ENCODE peak calls at places on chromosome 18, in six cellular contexts. C is brain microvascular endothelial cell, P is colonic mucosa, Q is Peyer's patch, D is neural progenitor cell, X is cardiac muscle cell. R is an unnamed sample. For H3K36me3, the result is how much of the 10 kb centered on the place peaks cover.

GRCh38 chr18:46401486-46402115 is 255.4 kb downstream of the LOXHD1 start:
- DNase-seq in C (no peak), P (no peak), Q (no peak), D (no peak), X (no peak), R (no peak)

GRCh38 chr18:30623401-30624065 is 419.0 kb downstream of the DSC3 start:
- DNase-seq in C (no peak), P (no peak), Q (no peak), D (no peak), X (no peak), R (no peak)

GRCh38 chr18:71995895-71996443 is 548.2 kb downstream of the CBLN2 start:
- DNase-seq in C (no peak), P (no peak), Q (no peak), D (no peak), X (no peak), R (no peak)

GRCh38 chr18:49572935-49573334 is 11.1 kb downstream of the LIPG start:
- DNase-seq in C (no peak), P (no peak), Q (no peak), D (peak), X (no peak), R (no peak)

GRCh38 chr18:12031181-12031580 is 49.9 kb downstream of the IMPA2 start:
- DNase-seq in C (no peak), P (no peak), Q (no peak), D (no peak), X (no peak), R (no peak)

GRCh38 chr18:5463390-5463789 is 80.4 kb downstream of the EPB41L3 start:
- DNase-seq in C (peak), P (peak), Q (peak), D (no peak), X (no peak), R (no peak)

GRCh38 chr18:49094136-49094535 is 143.4 kb upstream of the SMAD7 start:
- DNase-seq in C (peak), P (no peak), Q (no peak), D (no peak), X (no peak), R (no peak)

GRCh38 chr18:21799706-21800105 is 59.1 kb downstream of the MIB1 start:
- DNase-seq in C (no peak), P (no peak), Q (no peak), D (no peak), X (no peak), R (no peak)

GRCh38 chr18:47863041-47863440 is 67.4 kb downstream of the SMAD2 start:
- DNase-seq in C (no peak), P (no peak), Q (no peak), D (no peak), X (no peak), R (no peak)

GRCh38 chr18:47206945-47207637 is 30.9 kb upstream of the IER3IP1 start:
- DNase-seq in C (no peak), P (no peak), Q (no peak), D (peak), X (no peak), R (no peak)

GRCh38 chr18:49898421-49898820 is 85.1 kb upstream of the ACAA2 start:
- DNase-seq in C (peak), P (peak), Q (no peak), D (peak), X (peak), R (peak)

GRCh38 chr18:13003466-13003896 is 12.3 kb downstream of the CEP192 start:
- DNase-seq in C (peak), P (peak), Q (no peak), D (peak), X (peak), R (peak)

GRCh38 chr18:43563780-43564179 is 286.5 kb upstream of the SYT4 start:
- DNase-seq in C (peak), P (no peak), Q (no peak), D (peak), X (peak), R (peak)

GRCh38 chr18:70384181-70384790 is 95.4 kb downstream of the SOCS6 start:
- DNase-seq in C (peak), P (peak), Q (no peak), D (no peak), X (no peak), R (no peak)

GRCh38 chr18:9108911-9109310 is 6.4 kb downstream of the NDUFV2 start:
- DNase-seq in C (no peak), P (no peak), Q (no peak), D (no peak), X (no peak), R (no peak)

GRCh38 chr18:67845035-67845434 is 328.5 kb upstream of the DSEL start:
- DNase-seq in C (peak), P (no peak), Q (no peak), D (no peak), X (no peak), R (no peak)

GRCh38 chr18:11081009-11081532 is 68.3 kb downstream of the PIEZO2 start:
- DNase-seq in C (no peak), P (no peak), Q (no peak), D (no peak), X (no peak), R (no peak)

GRCh38 chr18:48599391-48599790 is 60.6 kb downstream of the CTIF start:
- DNase-seq in C (no peak), P (no peak), Q (no peak), D (no peak), X (no peak), R (no peak)

GRCh38 chr18:65751145-65752085 is 603 bp downstream of the CDH7 start:
- DNase-seq in C (no peak), P (no peak), Q (no peak), D (peak), X (peak), R (no peak)

GRCh38 chr18:58230438-58231179 is 186.6 kb downstream of the NEDD4L start:
- DNase-seq in C (peak), P (peak), Q (no peak), D (no peak), X (no peak), R (no peak)

GRCh38 chr18:75128911-75129716 is 79.8 kb downstream of the PTGR3 start:
- DNase-seq in C (no peak), P (peak), Q (no peak), D (no peak), X (no peak), R (no peak)

GRCh38 chr18:77461062-77461693 is 211.5 kb downstream of the GALR1 start:
- DNase-seq in C (no peak), P (no peak), Q (no peak), D (no peak), X (no peak), R (no peak)

GRCh38 chr18:75201936-75202335 is 7.0 kb downstream of the PTGR3 start:
- DNase-seq in C (no peak), P (no peak), Q (no peak), D (no peak), X (no peak), R (no peak)

GRCh38 chr18:59085797-59086196 is 53.9 kb upstream of the SEC11C start:
- DNase-seq in C (peak), P (no peak), Q (no peak), D (no peak), X (no peak), R (no peak)

GRCh38 chr18:46220116-46220515 is 115.9 kb downstream of the HAUS1 start:
- DNase-seq in C (peak), P (no peak), Q (no peak), D (no peak), X (no peak), R (no peak)

GRCh38 chr18:65721634-65722033 is 29.2 kb upstream of the CDH7 start:
- DNase-seq in C (no peak), P (no peak), Q (no peak), D (no peak), X (no peak), R (no peak)

GRCh38 chr18:75161629-75162028 is 47.3 kb downstream of the PTGR3 start:
- DNase-seq in C (no peak), P (peak), Q (peak), D (no peak), X (no peak), R (no peak)

GRCh38 chr18:26654173-26655009 is 106.0 kb upstream of the KCTD1 start:
- DNase-seq in C (no peak), P (no peak), Q (no peak), D (no peak), X (no peak), R (no peak)

GRCh38 chr18:25190468-25190867 is 161.5 kb downstream of the ZNF521 start:
- DNase-seq in C (no peak), P (no peak), Q (no peak), D (no peak), X (no peak), R (no peak)

GRCh38 chr18:6044319-6044718 is 149.0 kb upstream of the TMEM200C start:
- DNase-seq in C (no peak), P (no peak), Q (no peak), D (no peak), X (no peak), R (no peak)

GRCh38 chr18:57915241-57915640 is 112.1 kb upstream of the ATP8B1 start:
- DNase-seq in C (no peak), P (no peak), Q (no peak), D (no peak), X (no peak), R (no peak)

GRCh38 chr18:9950289-9951016 is 36.6 kb downstream of the VAPA start:
- DNase-seq in C (no peak), P (no peak), Q (no peak), D (no peak), X (no peak), R (no peak)

GRCh38 chr18:24972577-24972976 is 379.4 kb downstream of the ZNF521 start:
- DNase-seq in C (no peak), P (no peak), Q (no peak), D (no peak), X (no peak), R (no peak)

GRCh38 chr18:24913507-24914147 is 438.3 kb downstream of the ZNF521 start:
- DNase-seq in C (no peak), P (no peak), Q (no peak), D (no peak), X (no peak), R (no peak)

GRCh38 chr18:22238681-22239080 is 69.3 kb downstream of the GATA6 start:
- DNase-seq in C (no peak), P (no peak), Q (no peak), D (no peak), X (no peak), R (no peak)

GRCh38 chr18:23883277-23883790 is 131.2 kb upstream of the TTC39C start:
- DNase-seq in C (no peak), P (no peak), Q (no peak), D (no peak), X (no peak), R (no peak)

GRCh38 chr18:79718126-79718525 is 38.5 kb downstream of the CTDP1 start:
- DNase-seq in C (no peak), P (no peak), Q (no peak), D (no peak), X (no peak), R (no peak)
- H3K36me3 ChIP-seq in C (under half), P (under half), Q (under half), D (under half), X (under half), R (under half)

GRCh38 chr18:74069178-74070050 is 78.2 kb downstream of the FBXO15 start:
- DNase-seq in C (no peak), P (no peak), Q (no peak), D (no peak), X (no peak), R (no peak)
- H3K27ac ChIP-seq in C (no peak), P (no peak), Q (no peak), D (no peak), X (no peak), R (no peak)

DNA sequence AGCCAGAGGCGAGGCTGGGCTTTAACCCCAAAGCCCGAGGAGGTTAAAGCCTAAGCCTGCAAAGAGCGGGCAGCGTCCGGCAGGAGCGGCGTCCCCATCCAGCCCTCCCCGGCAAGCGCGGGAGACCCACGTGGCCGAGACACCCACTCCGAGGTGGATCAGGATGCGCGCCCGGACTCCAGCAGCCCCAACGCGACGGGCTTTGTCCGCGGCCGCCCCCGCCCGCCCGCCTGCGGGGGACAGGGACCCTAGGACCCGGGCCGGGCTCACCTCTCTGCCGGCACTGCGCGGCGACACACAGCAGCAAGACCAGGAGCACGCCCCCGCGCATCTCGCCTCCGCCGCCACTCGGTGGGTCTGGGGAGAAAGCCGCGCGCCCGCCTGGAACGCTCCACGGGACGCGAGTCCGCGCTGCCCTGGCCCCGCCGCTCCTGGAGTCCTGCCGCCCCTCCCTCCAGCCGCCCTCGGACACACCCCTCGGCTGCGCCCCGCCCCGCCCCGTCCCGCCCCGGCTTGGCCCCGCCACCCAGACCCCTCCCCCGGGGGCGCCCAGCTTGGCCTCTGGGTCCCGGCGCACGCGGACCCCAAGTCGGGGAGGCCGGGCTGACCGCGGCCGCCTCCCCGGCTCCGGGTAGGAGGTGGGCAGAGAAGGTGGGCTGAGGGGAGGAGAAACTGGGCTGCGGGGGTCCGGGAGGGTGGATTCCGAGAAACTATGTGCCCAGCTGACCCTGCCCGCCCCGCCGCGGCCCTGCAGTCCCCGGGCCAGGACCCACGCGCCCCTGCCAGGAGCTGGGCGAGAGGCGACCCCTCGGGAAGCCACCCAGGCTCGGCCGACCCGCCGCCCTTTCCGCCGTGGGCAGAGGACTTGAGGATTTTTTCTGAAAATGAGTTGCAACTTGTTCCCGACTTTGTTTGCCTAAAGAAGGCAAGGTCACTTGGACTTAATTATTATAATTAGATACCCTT is at the start of gene LAMA1:
- DNase-seq in C (no peak), P (no peak), Q (no peak), D (peak), X (peak), R (peak)
- H3K4me3 ChIP-seq in C (peak), P (peak), Q (peak), D (peak), X (peak), R (peak)

DNA sequence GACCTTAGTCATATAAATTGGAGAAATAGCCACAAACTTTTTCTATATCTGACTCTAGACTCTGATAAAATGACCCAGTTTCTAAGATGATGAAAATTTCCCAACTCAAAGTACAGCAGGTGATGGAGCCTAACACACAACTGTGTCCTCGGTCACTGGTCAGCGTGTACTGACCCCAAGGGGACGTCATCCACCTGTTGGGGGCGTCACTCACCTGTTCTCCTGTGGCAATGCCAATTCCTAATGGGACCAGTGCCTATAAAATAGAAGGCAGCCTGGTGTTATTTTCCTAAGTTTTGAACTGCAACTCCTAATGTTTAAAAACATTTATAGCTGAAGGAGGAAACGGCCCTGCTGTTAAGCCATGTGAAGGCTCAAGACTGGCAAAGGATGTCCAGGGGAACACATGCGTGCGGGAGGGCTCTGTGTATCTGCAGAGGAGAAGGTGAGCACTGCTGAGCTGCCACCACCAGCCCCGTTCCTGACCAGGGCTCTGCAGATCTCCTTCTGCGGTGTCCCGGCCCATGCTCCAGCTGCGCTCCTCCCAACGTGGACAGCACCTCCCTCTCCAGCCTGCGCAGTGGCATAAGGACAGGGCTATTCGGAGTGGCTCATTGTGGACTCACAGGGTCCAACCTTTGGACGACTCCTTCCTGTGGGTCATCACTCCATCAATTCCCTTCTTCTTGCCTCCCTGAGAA is 21.2 kb downstream of the TYMS start:
- DNase-seq in C (no peak), P (no peak), Q (no peak), D (no peak), X (no peak), R (no peak)
- H3K36me3 ChIP-seq in C (under half), P (under half), Q (under half), D (under half), X (under half), R (under half)

DNA sequence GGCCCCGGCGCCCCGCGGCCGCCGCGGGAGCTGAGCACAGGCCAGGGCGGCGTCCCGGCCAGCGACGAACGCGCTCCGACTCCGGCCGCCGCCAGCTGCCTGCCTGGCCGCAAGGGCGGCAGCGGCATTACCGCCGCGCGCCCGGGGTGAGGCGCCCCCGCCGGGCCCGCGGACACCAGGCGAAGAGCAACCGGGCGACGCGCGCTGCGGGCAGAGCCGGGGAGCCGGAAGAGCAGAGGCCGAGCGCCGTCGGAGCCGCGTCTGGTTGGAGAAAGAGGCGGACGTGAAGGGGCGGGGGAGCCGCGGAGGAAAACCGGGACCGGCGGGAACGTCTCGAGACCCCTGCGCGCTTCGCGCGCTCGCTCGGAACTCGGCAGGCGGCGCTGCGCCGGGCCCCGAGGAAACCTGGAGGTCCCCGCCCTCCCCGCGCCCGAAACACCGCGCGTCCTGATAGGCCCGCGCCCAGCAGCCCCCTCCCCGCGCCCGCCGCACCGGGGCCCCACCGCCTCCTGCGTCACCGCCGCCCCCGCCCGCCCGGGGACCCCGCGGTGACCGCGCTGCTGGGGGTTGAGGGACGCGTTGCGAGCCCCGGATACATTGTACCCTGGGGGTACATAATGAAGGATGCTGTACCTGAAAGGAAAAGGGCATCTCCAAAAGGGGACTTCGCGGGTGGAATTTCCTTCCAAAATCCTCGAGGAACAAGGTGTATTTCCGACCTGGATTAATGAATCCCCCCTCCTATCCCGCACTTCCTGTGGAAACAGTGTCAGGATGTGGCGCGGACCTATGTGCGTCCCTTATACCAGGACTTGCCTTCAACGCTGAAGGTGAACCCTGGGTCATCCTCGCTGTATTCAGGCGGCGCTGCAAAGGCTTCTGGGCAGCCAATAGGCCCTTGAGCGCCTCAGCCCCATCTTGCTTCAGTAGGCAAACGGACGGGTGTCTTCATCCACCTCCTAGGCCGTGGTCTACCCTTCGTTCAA is 1.0 kb upstream of the B4GALT6 start:
- DNase-seq in C (peak), P (peak), Q (peak), D (peak), X (peak), R (peak)
- H3K27ac ChIP-seq in C (peak), P (peak), Q (peak), D (peak), X (peak), R (no peak)

GRCh38 chr18:34033968-34034367 is 190.7 kb downstream of the NOL4 start:
- DNase-seq in C (no peak), P (no peak), Q (no peak), D (no peak), X (no peak), R (no peak)

GRCh38 chr18:34042423-34043146 is 182.1 kb downstream of the NOL4 start:
- DNase-seq in C (no peak), P (no peak), Q (no peak), D (no peak), X (no peak), R (no peak)

GRCh38 chr18:34039194-34039593 is 185.5 kb downstream of the NOL4 start:
- DNase-seq in C (no peak), P (no peak), Q (no peak), D (no peak), X (no peak), R (no peak)
- H3K4me3 ChIP-seq in C (no peak), P (no peak), Q (no peak), D (no peak), X (no peak), R (no peak)

GRCh38 chr18:63173983-63174382 is 145.6 kb downstream of the BCL2 start:
- DNase-seq in C (no peak), P (no peak), Q (no peak), D (no peak), X (no peak), R (no peak)
- H3K36me3 ChIP-seq in C (under half), P (under half), Q (under half), D (under half), X (under half), R (under half)

GRCh38 chr18:37163119-37163518 is 334.2 kb downstream of the KIAA1328 start:
- DNase-seq in C (no peak), P (no peak), Q (no peak), D (no peak), X (no peak), R (no peak)
- H3K27ac ChIP-seq in C (no peak), P (no peak), Q (no peak), D (no peak), X (no peak), R (no peak)

R was measured in iPS DF 6.9.